ENCODE peak calls at places on chromosomes 7 and 10, in ten cellular contexts. E is colonic mucosa; K is activated CD4-positive, alpha-beta T cell treated with anti-CD3 and anti-CD28 coated beads, Interleukin-2, amount 50 U/mL, for 24 hours; T is HS-5; Y is tibial artery; R is GM03348; W is cerebellar cortex; Q is astrocyte; A is EL; J is spleen. S is an unnamed sample.

GRCh38 chr10:69716711-69717560 is 84.8 kb upstream of the COL13A1 start:
- DNase-seq in W (peak; percentile 64), K (peak; percentile 30), R (peak; percentile 71), J (no peak), E (peak; percentile 71), T (no peak), Q (no peak), Y (no peak), A (peak; percentile 56), S (peak; percentile 39)

GRCh38 chr10:101545898-101546297 is 42.2 kb downstream of the POLL start:
- DNase-seq in W (no peak), Y (no peak), Q (no peak), A (no peak), K (no peak), J (no peak), T (no peak), R (no peak), E (no peak), S (no peak)

GRCh38 chr10:3866347-3866746 is 81.3 kb upstream of the KLF6 start:
- DNase-seq in Y (no peak), K (no peak), A (no peak), E (peak; percentile 11), Q (no peak), R (no peak), T (no peak), J (no peak), W (no peak), S (no peak)

GRCh38 chr7:151707757-151708156 is 169.2 kb downstream of the PRKAG2 start:
- DNase-seq in T (no peak), W (no peak), K (no peak), R (no peak), J (no peak), Q (no peak), A (no peak), Y (no peak), E (no peak), S (no peak)

GRCh38 chr10:97629289-97629688 is 4.0 kb downstream of the MORN4 start:
- DNase-seq in T (no peak), W (no peak), K (no peak), A (no peak), Y (no peak), R (no peak), J (no peak), E (no peak), Q (no peak), S (no peak)

GRCh38 chr10:122056431-122057094 is 67.6 kb downstream of the TACC2 start:
- DNase-seq in Y (peak; percentile 28), W (no peak), T (no peak), K (no peak), R (no peak), A (no peak), J (peak; percentile 28), Q (no peak), E (peak; percentile 72), S (no peak)

GRCh38 chr7:151086802-151087246 is 549 bp downstream of the AGAP3 start:
- DNase-seq in A (peak; percentile 49), J (peak; percentile 88), W (no peak), Y (peak; percentile 75), Q (no peak), K (no peak), T (no peak), E (peak; percentile 47), R (peak; percentile 53), S (no peak)

GRCh38 chr10:111551001-111551400 is 474.2 kb downstream of the ADRA2A start:
- DNase-seq in K (no peak), Y (no peak), E (no peak), R (peak; percentile 8), T (peak; percentile 8), Q (no peak), J (no peak), W (no peak), A (peak; percentile 1), S (no peak)

GRCh38 chr10:1968257-1969025 is 231.1 kb upstream of the ADARB2 start:
- DNase-seq in K (no peak), J (no peak), Q (peak; percentile 1), R (no peak), A (no peak), E (no peak), Y (no peak), W (no peak), T (no peak), S (no peak)

GRCh38 chr10:69345402-69345801 is 67.1 kb downstream of the HK1 start:
- DNase-seq in K (no peak), Y (no peak), J (no peak), A (no peak), T (no peak), Q (no peak), R (no peak), E (no peak), W (no peak), S (no peak)

GRCh38 chr10:96588060-96588554 is 1.3 kb upstream of the TM9SF3 start:
- DNase-seq in W (peak; percentile 23), K (no peak), E (no peak), T (no peak), J (no peak), R (no peak), A (no peak), Y (no peak), Q (no peak), S (no peak)